ENCODE peak calls at places on chromosomes 7 and 10, in six cellular contexts. G is neural crest cell; H is GM10248; N is heart right ventricle; C is stimulated activated naive B cell treated with anti-CD40 and anti-IgM and Interleukin-4, amounts not matched to agents 10 μg/mL and 1 μg/mL and 100 μg/mL, for 72 hours; E is WERI-Rb-1. P is an unnamed sample.

GRCh38 chr10:60335708-60336107 is 54.0 kb downstream of the ANK3 start:
- DNase-seq in G (no peak), H (no peak), N (no peak), C (no peak), E (no peak), P (peak; percentile 37)

GRCh38 chr7:105776068-105776790 is 100.2 kb downstream of the ATXN7L1 start:
- DNase-seq in G (peak; percentile 53), H (no peak), N (peak; percentile 24), C (no peak), E (no peak), P (no peak)

GRCh38 chr10:99484626-99485581 is 47.8 kb upstream of the NKX2-3 start:
- DNase-seq in G (no peak), H (no peak), N (no peak), C (no peak), E (peak; percentile 33), P (no peak)

GRCh38 chr7:2032030-2032875 is 200.5 kb downstream of the MAD1L1 start:
- DNase-seq in G (no peak), H (no peak), N (peak; percentile 60), C (no peak), E (no peak), P (no peak)

GRCh38 chr10:28679941-28680752 is 2.8 kb downstream of the BAMBI start:
- DNase-seq in G (no peak), H (no peak), N (no peak), C (no peak), E (no peak), P (no peak)

GRCh38 chr10:69337312-69338132 is 59.2 kb downstream of the HK1 start:
- DNase-seq in G (no peak), H (no peak), N (peak; percentile 53), C (no peak), E (no peak), P (no peak)

GRCh38 chr10:3820255-3820654 is 35.2 kb upstream of the KLF6 start:
- DNase-seq in G (no peak), H (no peak), N (no peak), C (no peak), E (peak; percentile 84), P (no peak)

GRCh38 chr10:61847640-61848039 is 53.9 kb upstream of the ARID5B start:
- DNase-seq in G (no peak), H (no peak), N (no peak), C (no peak), E (no peak), P (no peak)

GRCh38 chr10:3948843-3949242 is 163.8 kb upstream of the KLF6 start:
- DNase-seq in G (no peak), H (no peak), N (no peak), C (no peak), E (no peak), P (no peak)

GRCh38 chr7:3597243-3597642 is 296.2 kb downstream of the SDK1 start:
- DNase-seq in G (no peak), H (no peak), N (no peak), C (peak; percentile 79), E (no peak), P (no peak)

GRCh38 chr7:79893991-79894390 is 240.6 kb upstream of the GNAI1 start:
- DNase-seq in G (no peak), H (no peak), N (no peak), C (no peak), E (no peak), P (no peak)

GRCh38 chr10:25336330-25336729 is 161.5 kb downstream of the GPR158 start:
- DNase-seq in G (no peak), H (no peak), N (no peak), C (no peak), E (no peak), P (no peak)